ENCODE peak calls at places on chromosomes 2 and 18, in ten cellular contexts. X is HepG2, L is endothelial cell of umbilical vein, K is tibial nerve, Q is right lobe of liver, P is NB4, G is A549, H is esophagus squamous epithelium, J is testis, N is heart left ventricle. A is an unnamed sample.

GRCh38 chr2:74843371-74844298 is 9.7 kb downstream of the HK2 start:
- DNase-seq in G (no peak), J (no peak), L (peak), P (peak), N (no peak), X (peak), Q (no peak), K (no peak), H (no peak), A (no peak)

GRCh38 chr2:239003933-239004636 is 156.2 kb downstream of the TWIST2 start:
- DNase-seq in H (no peak), N (no peak), K (peak), L (no peak), Q (no peak), J (no peak), X (no peak), G (no peak), P (no peak), A (no peak)

GRCh38 chr2:223908304-223909047 is 36.7 kb downstream of the WDFY1 start:
- DNase-seq in K (no peak), P (no peak), N (no peak), X (peak), H (no peak), L (no peak), G (peak), Q (peak), J (no peak), A (no peak)

GRCh38 chr18:394997-395383 is 105.5 kb downstream of the COLEC12 start:
- DNase-seq in N (no peak), K (no peak), J (no peak), H (no peak), G (no peak), X (no peak), L (peak), P (no peak), Q (no peak), A (peak)

GRCh38 chr2:221097568-221097915 is 474.6 kb downstream of the EPHA4 start:
- DNase-seq in G (peak), H (no peak), Q (no peak), P (no peak), X (no peak), J (no peak), N (no peak), L (peak), K (no peak), A (no peak)

GRCh38 chr2:41941831-41942230 is 106.0 kb upstream of the PKDCC start:
- DNase-seq in P (peak), L (no peak), X (no peak), Q (no peak), H (no peak), N (no peak), J (no peak), K (no peak), G (no peak), A (no peak)

GRCh38 chr2:73811878-73812277 is 16.9 kb upstream of the STAMBP start:
- DNase-seq in H (no peak), Q (no peak), G (no peak), N (no peak), X (no peak), L (no peak), K (no peak), P (no peak), J (no peak), A (no peak)

GRCh38 chr2:25314514-25315315 is 27.0 kb downstream of the DNMT3A start:
- DNase-seq in H (no peak), X (peak), K (peak), N (peak), L (peak), J (peak), P (peak), Q (peak), G (no peak), A (peak)

GRCh38 chr2:134226561-134226960 is 27.3 kb upstream of the MGAT5 start:
- DNase-seq in J (no peak), G (no peak), P (no peak), H (no peak), K (no peak), X (no peak), N (no peak), L (no peak), Q (no peak), A (no peak)

GRCh38 chr18:29076645-29077044 is 899.7 kb upstream of the CDH2 start:
- DNase-seq in Q (no peak), N (no peak), X (no peak), L (peak), J (no peak), G (no peak), K (no peak), H (no peak), P (no peak), A (no peak)

GRCh38 chr2:218569661-218570500 is 1.2 kb downstream of the CNOT9 start:
- DNase-seq in J (peak), N (no peak), L (peak), H (no peak), Q (no peak), P (peak), X (peak), K (no peak), G (peak), A (no peak)

GRCh38 chr2:168673265-168674222 is 128.9 kb upstream of the NOSTRIN start:
- DNase-seq in N (no peak), G (no peak), H (no peak), P (no peak), L (no peak), X (no peak), K (no peak), Q (no peak), J (no peak), A (no peak)

GRCh38 chr2:132849118-132849517 is 179.1 kb upstream of the LYPD1 start:
- DNase-seq in H (no peak), Q (no peak), K (no peak), J (no peak), P (no peak), G (no peak), L (no peak), N (no peak), X (no peak), A (no peak)

GRCh38 chr18:42649636-42650035 is 465.8 kb downstream of the RIT2 start:
- DNase-seq in P (no peak), K (no peak), L (peak), X (no peak), N (no peak), H (no peak), J (no peak), G (no peak), Q (no peak), A (no peak)

GRCh38 chr2:190841707-190842505 is 38.7 kb upstream of the GLS start:
- DNase-seq in K (no peak), G (peak), Q (no peak), X (peak), H (no peak), N (no peak), J (no peak), L (no peak), P (no peak), A (no peak)

GRCh38 chr2:206443735-206444527 is 599 bp downstream of the ADAM23 start:
- DNase-seq in N (peak), X (no peak), P (peak), K (no peak), Q (no peak), L (peak), J (peak), H (no peak), G (peak), A (no peak)

GRCh38 chr18:9614401-9615279 is at the start of gene PPP4R1:
- DNase-seq in P (peak), H (peak), L (peak), J (peak), X (peak), K (peak), Q (peak), N (peak), G (peak), A (peak)

GRCh38 chr2:152647417-152648010 is 69.7 kb downstream of the PRPF40A start:
- DNase-seq in J (peak), Q (peak), K (peak), X (no peak), L (peak), G (no peak), P (no peak), N (peak), H (no peak), A (peak)

GRCh38 chr2:70959851-70960832 is 18.3 kb upstream of the ANKRD53 start:
- DNase-seq in J (peak), N (no peak), L (no peak), K (no peak), H (no peak), G (no peak), P (no peak), X (no peak), Q (peak), A (peak)

GRCh38 chr2:188511346-188511745 is 219.7 kb downstream of the GULP1 start:
- DNase-seq in L (no peak), K (no peak), P (no peak), X (no peak), H (no peak), G (no peak), J (no peak), Q (no peak), N (no peak), A (no peak)

GRCh38 chr18:76493213-76494107 is 1.6 kb downstream of the ZNF516 start:
- DNase-seq in J (no peak), P (peak), X (peak), Q (no peak), L (peak), G (peak), K (no peak), H (no peak), N (no peak), A (no peak)
- H3K4me3 ChIP-seq in J (peak), P (peak), X (peak), Q (peak), L (peak), G (peak), K (peak), H (peak), N (peak), A (peak)

GRCh38 chr18:76476665-76477561 is 18.1 kb downstream of the ZNF516 start:
- DNase-seq in G (peak), L (peak), Q (no peak), N (no peak), H (no peak), K (no peak), P (peak), J (no peak), X (peak), A (no peak)
- TF ChIP-seq POLR2A in G (no peak), L (no peak), Q (no peak), N (no peak), H (no peak), K (no peak), P (no peak), J (no peak), X (no peak), A (no peak)

GRCh38 chr2:179049203-179049545 is 763 bp downstream of the CCDC141 start:
- DNase-seq in J (no peak), P (no peak), L (no peak), Q (no peak), G (no peak), H (no peak), N (no peak), K (no peak), X (no peak), A (no peak)
- H3K4me3 ChIP-seq in J (peak), P (no peak), L (no peak), Q (no peak), G (no peak), H (no peak), N (peak), K (no peak), X (no peak), A (no peak)

DNA sequence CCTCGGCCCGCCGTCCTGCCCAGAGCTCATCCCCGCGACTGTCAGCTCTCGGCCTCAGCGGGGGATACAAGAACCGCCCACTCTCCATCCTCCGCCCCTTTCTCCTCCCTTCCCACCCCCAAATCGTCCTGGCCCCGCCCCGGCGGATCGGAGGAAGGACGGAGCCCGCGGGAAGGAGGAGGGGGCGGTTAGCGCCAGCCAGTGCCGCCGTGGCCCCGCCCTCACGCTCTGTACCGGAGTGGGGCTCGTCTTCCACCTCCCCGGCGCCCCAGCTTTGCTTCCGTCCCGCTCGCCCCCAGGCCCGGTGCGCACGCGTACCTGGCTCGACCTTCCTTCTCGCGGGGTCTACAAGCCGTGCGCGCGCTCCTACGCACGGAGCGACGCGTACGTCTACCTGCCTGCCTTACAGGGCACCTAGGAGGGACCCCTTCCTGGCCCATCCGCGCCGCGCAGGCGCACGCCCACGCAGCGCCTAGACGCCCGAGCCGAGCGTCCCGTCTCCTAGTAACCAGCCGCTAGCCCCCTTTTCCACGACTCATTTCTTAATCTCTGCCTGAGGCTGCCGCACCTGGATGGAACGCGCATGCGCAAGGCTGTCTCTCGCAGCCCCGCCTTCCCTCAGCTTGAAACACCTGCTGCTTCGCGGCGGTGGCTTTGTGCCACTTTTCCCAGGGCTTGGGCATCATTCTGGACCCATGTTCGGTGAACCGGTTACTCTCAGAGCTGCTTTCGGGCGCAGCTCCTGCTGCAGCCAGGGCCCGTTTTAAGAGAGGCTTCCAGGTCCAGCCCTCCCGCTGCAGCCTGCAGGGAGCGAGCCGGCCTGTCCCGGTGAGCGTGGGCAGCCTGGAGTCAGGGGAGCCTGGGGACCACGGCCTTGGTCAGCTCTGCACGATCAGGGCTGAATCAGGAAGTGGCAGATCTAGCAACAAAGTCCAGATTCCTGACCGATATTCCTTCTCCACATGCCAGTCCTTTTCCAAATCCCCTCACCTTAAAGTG is at the start of gene C2orf15:
- DNase-seq in L (peak), J (peak), Q (peak), P (peak), G (peak), H (peak), X (peak), N (peak), K (peak), A (peak)
- TF ChIP-seq POLR2A in L (peak), J (peak), Q (no peak), P (peak), G (no peak), H (peak), X (peak), N (no peak), K (peak), A (peak)

GRCh38 chr2:177670791-177671528 is 278.4 kb downstream of the AGPS start:
- DNase-seq in Q (no peak), N (no peak), X (no peak), L (no peak), K (no peak), J (no peak), H (no peak), P (no peak), G (no peak), A (no peak)

GRCh38 chr2:177671662-177672061 is 279.1 kb downstream of the AGPS start:
- DNase-seq in N (no peak), J (no peak), K (no peak), G (no peak), X (no peak), Q (no peak), H (no peak), L (no peak), P (no peak), A (no peak)

GRCh38 chr2:177668617-177669016 is 276.0 kb downstream of the AGPS start:
- DNase-seq in G (no peak), Q (no peak), K (no peak), X (no peak), H (no peak), P (no peak), J (no peak), L (no peak), N (no peak), A (no peak)

GRCh38 chr2:177669201-177669600 is 276.6 kb downstream of the AGPS start:
- DNase-seq in N (no peak), J (no peak), G (no peak), L (no peak), X (no peak), H (no peak), Q (no peak), K (no peak), P (no peak), A (no peak)

GRCh38 chr2:177669625-177670330 is 277.2 kb downstream of the AGPS start:
- DNase-seq in N (no peak), J (no peak), G (no peak), P (no peak), L (no peak), H (no peak), K (no peak), Q (no peak), X (no peak), A (no peak)
- H3K4me3 ChIP-seq in N (no peak), J (no peak), G (no peak), P (no peak), L (no peak), H (no peak), K (no peak), Q (no peak), X (no peak), A (no peak)